ENCODE peak calls at places on chromosomes 6 and 20, in seven cellular contexts. U is HCT116, T is T47D, Z is HepG2, E is H1, Y is SK-N-SH, C is K562. H is an unnamed sample.

GRCh38 chr6:147345902-147346301 is 141.7 kb downstream of the STXBP5 start:
- DNase-seq in T (no peak), Y (no peak), U (no peak), Z (no peak), C (no peak), E (no peak), H (no peak)

GRCh38 chr6:93787841-93788240 is 368.5 kb upstream of the EPHA7 start:
- DNase-seq in Y (no peak), T (no peak), Z (no peak), U (no peak), E (no peak), C (no peak), H (no peak)

GRCh38 chr6:39107641-39108040 is 7.3 kb downstream of the SAYSD1 start:
- DNase-seq in E (no peak), T (no peak), U (no peak), Y (no peak), Z (no peak), C (no peak), H (no peak)

GRCh38 chr6:62150048-62150663 is 135.9 kb downstream of the KHDRBS2 start:
- DNase-seq in Z (peak), Y (peak), E (no peak), U (peak), C (peak), T (peak), H (no peak)

GRCh38 chr20:13302647-13303425 is 81.8 kb downstream of the ISM1 start:
- DNase-seq in E (no peak), Y (peak), T (peak), Z (peak), U (peak), C (no peak), H (no peak)

GRCh38 chr6:296151-297122 is 4.2 kb downstream of the DUSP22 start:
- DNase-seq in Y (no peak), T (no peak), Z (no peak), E (no peak), C (no peak), U (no peak), H (peak)

GRCh38 chr6:138349891-138350290 is 27.8 kb upstream of the SMIM28 start:
- DNase-seq in Y (no peak), E (no peak), U (no peak), Z (no peak), C (no peak), T (no peak), H (no peak)

GRCh38 chr6:169539176-169539897 is 162.5 kb downstream of the WDR27 start:
- DNase-seq in Y (no peak), T (no peak), C (no peak), E (no peak), Z (no peak), U (no peak), H (no peak)

GRCh38 chr6:5644523-5645183 is 362.1 kb downstream of the NRN1 start:
- DNase-seq in E (peak), T (peak), Z (no peak), U (no peak), Y (no peak), C (no peak), H (no peak)

GRCh38 chr6:17585766-17586502 is 14.2 kb upstream of the FAM8A1 start:
- DNase-seq in C (no peak), Z (peak), T (peak), Y (no peak), U (peak), E (no peak), H (no peak)

GRCh38 chr20:54938707-54939106 is 463.3 kb downstream of the DOK5 start:
- DNase-seq in C (no peak), U (no peak), T (no peak), Y (peak), Z (no peak), E (no peak), H (no peak)

GRCh38 chr6:82246802-82247633 is 526 bp downstream of the IBTK start:
- DNase-seq in Y (peak), T (peak), Z (peak), E (no peak), U (peak), C (peak), H (no peak)

GRCh38 chr6:43951063-43951755 is 176.0 kb downstream of the MRPL14 start:
- DNase-seq in Y (peak), T (peak), U (peak), Z (peak), C (peak), E (peak), H (no peak)

GRCh38 chr20:10843161-10843711 is 169.4 kb upstream of the JAG1 start:
- DNase-seq in Z (no peak), C (no peak), U (no peak), E (no peak), T (no peak), Y (no peak), H (no peak)

GRCh38 chr20:46699651-46700359 is 9.6 kb upstream of the SLC2A10 start:
- DNase-seq in Y (no peak), C (peak), Z (peak), E (no peak), T (peak), U (no peak), H (no peak)

GRCh38 chr20:30815577-30816181 is 441.8 kb upstream of the DEFB115 start:
- DNase-seq in C (no peak), Y (peak), T (no peak), U (no peak), E (no peak), Z (no peak), H (no peak)

GRCh38 chr20:4091332-4092135 is 76.2 kb upstream of the RNF24 start:
- DNase-seq in Z (peak), T (peak), Y (peak), E (no peak), U (no peak), C (peak), H (no peak)

GRCh38 chr20:57794600-57795346 is 85.0 kb upstream of the PMEPA1 start:
- DNase-seq in Y (no peak), Z (no peak), E (no peak), U (no peak), C (no peak), T (peak), H (no peak)

GRCh38 chr20:20712004-20712473 is 405 bp downstream of the RALGAPA2 start:
- DNase-seq in Y (no peak), T (peak), C (no peak), U (no peak), E (no peak), Z (peak), H (no peak)

GRCh38 chr6:170073846-170074245 is 217.0 kb downstream of the DLL1 start:
- DNase-seq in Z (no peak), U (no peak), T (no peak), C (no peak), Y (no peak), E (no peak), H (no peak)

GRCh38 chr6:44708208-44708607 is 320.7 kb downstream of the CDC5L start:
- DNase-seq in Z (no peak), T (no peak), U (no peak), E (no peak), Y (peak), C (no peak), H (no peak)

GRCh38 chr20:47133809-47134456 is 222.6 kb downstream of the ZMYND8 start:
- DNase-seq in C (no peak), Z (no peak), T (peak), E (no peak), Y (no peak), U (no peak), H (no peak)

GRCh38 chr20:9215539-9215938 is 146.7 kb downstream of the PLCB4 start:
- DNase-seq in Z (peak), E (no peak), Y (peak), T (peak), C (no peak), U (peak), H (no peak)

GRCh38 chr6:155253337-155253736 is 10.5 kb upstream of the CLDN20 start:
- DNase-seq in C (no peak), T (no peak), Z (peak), U (no peak), Y (no peak), E (no peak), H (no peak)

GRCh38 chr20:59144831-59145196 is 18.8 kb upstream of the ZNF831 start:
- DNase-seq in T (no peak), E (no peak), U (no peak), Y (no peak), C (no peak), Z (no peak), H (no peak)

GRCh38 chr20:59145926-59146800 is 17.5 kb upstream of the ZNF831 start:
- DNase-seq in Y (no peak), Z (no peak), U (no peak), E (no peak), C (no peak), T (no peak), H (no peak)

GRCh38 chr20:59143326-59143725 is 20.3 kb upstream of the ZNF831 start:
- DNase-seq in U (no peak), Z (no peak), T (no peak), Y (no peak), C (no peak), E (no peak), H (no peak)

GRCh38 chr20:59145247-59145925 is 18.2 kb upstream of the ZNF831 start:
- DNase-seq in C (no peak), Z (no peak), U (no peak), T (no peak), Y (no peak), E (no peak), H (no peak)

DNA sequence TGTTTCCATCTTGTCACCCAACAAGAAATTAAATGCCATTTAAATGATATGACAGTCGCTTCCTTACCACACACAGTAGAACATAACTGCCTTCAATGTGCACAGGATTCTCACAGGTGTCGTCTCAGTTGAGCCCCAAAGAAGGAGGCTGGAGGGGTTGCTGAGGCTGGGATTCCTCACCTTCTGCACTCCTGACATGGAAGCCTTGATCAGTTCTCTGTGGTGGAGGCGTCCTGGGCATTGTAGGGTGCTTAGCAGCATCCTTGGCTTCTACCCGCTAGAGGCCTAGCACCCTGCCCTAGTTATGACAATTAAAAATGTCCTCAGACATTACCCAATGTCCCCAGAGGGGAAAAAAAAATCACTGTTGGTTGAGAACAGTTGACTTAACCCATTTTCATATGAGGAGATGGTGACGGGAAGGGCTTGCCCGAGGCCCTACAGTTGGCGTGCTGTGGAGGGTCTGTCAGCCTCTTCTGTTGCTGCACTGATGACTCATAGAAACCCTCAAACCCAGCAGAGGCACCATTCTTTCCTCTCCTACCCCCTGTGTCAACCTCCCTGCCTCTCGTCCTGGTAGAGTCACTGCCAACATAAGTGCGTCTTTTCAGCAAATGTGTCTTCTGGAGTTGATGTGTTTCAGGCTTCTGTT is 19.3 kb upstream of the ZNF831 start:
- DNase-seq in Y (no peak), Z (no peak), C (no peak), E (no peak), U (no peak), T (no peak), H (no peak)
- TF ChIP-seq JUND in Y (no peak), Z (no peak), C (no peak), E (no peak), U (no peak), T (no peak), H (no peak)

GRCh38 chr20:34621383-34622367 is 55.2 kb downstream of the PIGU start:
- DNase-seq in E (no peak), Z (peak), U (no peak), T (peak), Y (no peak), C (no peak), H (no peak)
- TF ChIP-seq JUND in E (no peak), Z (peak), U (no peak), T (no peak), Y (no peak), C (no peak), H (no peak)

GRCh38 chr6:107663308-107663707 is 160.8 kb downstream of the SCML4 start:
- DNase-seq in T (no peak), Y (no peak), U (no peak), C (no peak), E (no peak), Z (no peak), H (no peak)

GRCh38 chr6:107667790-107668189 is 156.3 kb downstream of the SCML4 start:
- DNase-seq in Z (no peak), E (no peak), U (no peak), T (no peak), C (no peak), Y (no peak), H (no peak)

GRCh38 chr6:107666084-107666981 is 157.8 kb downstream of the SCML4 start:
- DNase-seq in Z (peak), T (no peak), E (no peak), C (no peak), Y (no peak), U (no peak), H (no peak)

GRCh38 chr6:107662333-107662732 is 161.8 kb downstream of the SCML4 start:
- DNase-seq in C (no peak), E (no peak), U (no peak), T (no peak), Z (no peak), Y (no peak), H (no peak)

DNA sequence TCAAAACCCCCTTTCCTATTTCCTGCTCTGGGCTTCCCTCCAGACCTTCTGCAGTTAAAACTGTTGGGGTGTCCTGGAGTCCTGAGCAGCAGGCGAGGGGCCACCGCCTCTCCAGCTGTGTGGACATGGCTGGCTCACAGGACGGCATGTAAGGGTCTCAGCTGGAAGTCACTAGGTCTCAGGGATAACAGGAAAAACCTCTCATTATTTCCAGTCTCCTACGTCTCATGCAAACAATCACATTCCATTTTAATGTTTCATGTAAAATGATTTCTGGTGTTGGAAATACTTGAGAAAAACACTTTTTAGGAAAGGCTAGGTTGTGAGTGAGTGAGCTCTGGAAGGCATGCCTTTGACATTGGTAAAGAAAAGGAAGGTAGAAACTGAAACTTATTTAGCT is 158.7 kb downstream of the SCML4 start:
- DNase-seq in U (no peak), Y (no peak), Z (no peak), E (no peak), C (no peak), T (no peak), H (no peak)
- TF ChIP-seq JUND in U (no peak), Y (no peak), Z (no peak), E (no peak), C (no peak), T (no peak), H (no peak)

GRCh38 chr6:13528777-13529343 is 41.5 kb upstream of the GFOD1 start:
- DNase-seq in E (no peak), U (no peak), C (no peak), T (no peak), Z (no peak), Y (no peak), H (no peak)
- TF ChIP-seq JUND in E (no peak), U (no peak), C (no peak), T (no peak), Z (no peak), Y (no peak), H (no peak)

GRCh38 chr6:161257778-161258457 is 15.9 kb downstream of the AGPAT4 start:
- DNase-seq in E (no peak), U (no peak), Y (no peak), Z (no peak), C (no peak), T (no peak), H (no peak)
- TF ChIP-seq JUND in E (no peak), U (no peak), Y (peak), Z (no peak), C (no peak), T (no peak), H (no peak)

DNA sequence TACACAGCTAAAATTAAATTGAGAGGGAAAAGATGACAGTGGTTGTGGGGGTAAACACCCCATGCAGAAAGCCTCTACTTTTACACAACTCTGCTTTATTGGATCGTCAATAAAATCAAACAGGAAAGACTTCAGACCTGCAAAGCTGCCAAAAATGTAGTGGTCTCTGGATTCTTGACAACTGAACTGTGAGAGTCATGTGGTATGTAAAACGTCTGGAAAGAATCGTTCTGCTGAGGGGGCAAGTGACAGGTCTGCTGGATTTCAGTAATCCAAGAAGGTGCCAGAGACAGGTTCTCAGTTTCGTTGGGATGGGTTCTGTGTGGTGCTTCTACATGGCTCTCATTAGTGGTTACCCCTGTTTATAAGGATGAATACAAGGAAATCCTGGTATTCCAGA is 63.3 kb downstream of the TSPYL4 start:
- DNase-seq in U (no peak), Z (no peak), E (no peak), T (no peak), C (no peak), Y (no peak), H (no peak)
- TF ChIP-seq JUND in U (no peak), Z (no peak), E (no peak), T (no peak), C (no peak), Y (no peak), H (no peak)

GRCh38 chr6:141133346-141133745 is 999.4 kb upstream of the GJE1 start:
- DNase-seq in E (no peak), U (no peak), C (no peak), T (no peak), Z (no peak), Y (no peak), H (no peak)
- TF ChIP-seq JUND in E (no peak), U (no peak), C (no peak), T (no peak), Z (no peak), Y (no peak), H (no peak)

GRCh38 chr6:1554241-1554880 is 55.4 kb upstream of the FOXC1 start:
- DNase-seq in U (no peak), T (no peak), Y (no peak), E (no peak), C (no peak), Z (no peak), H (peak)
- TF ChIP-seq JUND in U (no peak), T (no peak), Y (no peak), E (no peak), C (no peak), Z (no peak), H (no peak)

GRCh38 chr20:25049261-25050060 is 8.5 kb downstream of the ACSS1 start:
- DNase-seq in T (no peak), Z (no peak), Y (no peak), U (no peak), E (no peak), C (no peak), H (no peak)
- TF ChIP-seq JUND in T (no peak), Z (no peak), Y (no peak), U (no peak), E (no peak), C (no peak), H (no peak)

GRCh38 chr6:161074496-161075140 is 83.0 kb downstream of the MAP3K4 start:
- DNase-seq in Z (no peak), T (no peak), U (no peak), C (no peak), Y (no peak), E (no peak), H (no peak)

GRCh38 chr6:161076211-161076677 is 84.7 kb downstream of the MAP3K4 start:
- DNase-seq in U (no peak), T (no peak), Y (no peak), Z (no peak), C (no peak), E (no peak), H (no peak)

GRCh38 chr6:161080263-161080970 is 88.8 kb downstream of the MAP3K4 start:
- DNase-seq in E (no peak), T (no peak), Y (no peak), C (no peak), U (no peak), Z (no peak), H (no peak)

GRCh38 chr6:161082215-161082614 is 90.6 kb downstream of the MAP3K4 start:
- DNase-seq in T (no peak), E (no peak), Y (no peak), U (no peak), C (no peak), Z (no peak), H (no peak)

DNA sequence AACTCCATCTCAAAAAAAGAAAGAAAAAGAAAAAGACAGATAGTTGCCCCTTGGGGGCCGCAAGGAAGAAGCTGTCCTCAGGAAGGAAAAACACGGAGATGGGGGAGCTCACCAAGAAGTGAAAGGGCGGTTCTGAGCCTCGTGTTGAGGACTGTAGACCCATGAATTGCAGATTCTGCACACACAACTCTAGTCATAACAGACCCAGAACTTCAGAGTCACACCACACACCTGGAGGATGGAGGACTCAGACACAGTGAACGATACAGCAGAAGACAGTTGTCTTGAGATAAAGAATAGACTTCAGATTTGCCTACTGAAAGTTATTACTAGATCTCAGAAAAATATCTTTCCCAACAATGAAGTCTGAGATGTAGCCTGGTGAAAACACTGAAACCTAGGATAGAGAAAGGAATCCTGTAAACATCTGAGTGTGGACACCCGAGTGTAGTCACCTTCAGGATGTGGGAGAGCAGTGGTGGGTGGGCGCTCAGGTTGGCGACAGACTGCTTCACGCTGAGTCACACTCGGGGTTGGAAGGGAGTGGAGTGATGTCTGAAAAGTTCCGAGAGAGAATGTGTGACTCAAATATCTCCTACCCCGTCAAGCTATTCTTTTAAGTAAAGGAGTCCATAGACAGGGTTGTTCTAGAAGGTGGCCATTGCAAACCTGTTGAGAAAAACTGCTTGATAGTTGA is 88.1 kb downstream of the MAP3K4 start:
- DNase-seq in E (no peak), Y (no peak), T (no peak), C (peak), Z (no peak), U (no peak), H (no peak)
- TF ChIP-seq JUND in E (no peak), Y (no peak), T (no peak), C (no peak), Z (no peak), U (no peak), H (no peak)